ENCODE peak calls at places on chromosomes 12 and 14, in ten cellular contexts. One of them, this sample, is unnamed.
A peak's percentile ranks its signal among the peaks of the same experiment; 100 is the strongest.

GRCh38 chr12:30880061-30880460 is 46.5 kb upstream of the TSPAN11 start:
- DNase-seq in HCT116: no peak
- DNase-seq in K562: no peak
- DNase-seq in suprapubic skin: no peak
- DNase-seq in HepG2: no peak
- DNase-seq in prostate gland: no peak
- DNase-seq in stomach: no peak
- DNase-seq in breast epithelium: no peak
- DNase-seq in sigmoid colon: no peak
- DNase-seq in vagina: peak; percentile 71
- DNase-seq in this sample: no peak

GRCh38 chr14:102442241-102443211 is 67.0 kb downstream of the ANKRD9 start:
- DNase-seq in stomach: no peak
- DNase-seq in breast epithelium: no peak
- DNase-seq in vagina: no peak
- DNase-seq in suprapubic skin: no peak
- DNase-seq in HepG2: peak; percentile 85
- DNase-seq in K562: no peak
- DNase-seq in prostate gland: no peak
- DNase-seq in sigmoid colon: no peak
- DNase-seq in HCT116: no peak
- DNase-seq in this sample: peak; percentile 87

GRCh38 chr12:110367209-110367864 is 36.2 kb downstream of the ANAPC7 start:
- DNase-seq in suprapubic skin: no peak
- DNase-seq in vagina: no peak
- DNase-seq in HepG2: no peak
- DNase-seq in prostate gland: no peak
- DNase-seq in stomach: no peak
- DNase-seq in K562: no peak
- DNase-seq in HCT116: no peak
- DNase-seq in sigmoid colon: peak; percentile 85
- DNase-seq in breast epithelium: no peak
- DNase-seq in this sample: peak; percentile 23

GRCh38 chr12:26121841-26122680 is 2.8 kb downstream of the BHLHE41 start:
- DNase-seq in sigmoid colon: no peak
- DNase-seq in prostate gland: no peak
- DNase-seq in stomach: no peak
- DNase-seq in K562: peak; percentile 19
- DNase-seq in HepG2: no peak
- DNase-seq in breast epithelium: no peak
- DNase-seq in HCT116: no peak
- DNase-seq in suprapubic skin: no peak
- DNase-seq in vagina: no peak
- DNase-seq in this sample: no peak

GRCh38 chr12:54932691-54933090 is 51.9 kb downstream of the TESPA1 start:
- DNase-seq in breast epithelium: no peak
- DNase-seq in stomach: no peak
- DNase-seq in HepG2: no peak
- DNase-seq in K562: peak; percentile 17
- DNase-seq in prostate gland: no peak
- DNase-seq in sigmoid colon: no peak
- DNase-seq in suprapubic skin: no peak
- DNase-seq in HCT116: no peak
- DNase-seq in vagina: no peak
- DNase-seq in this sample: no peak

GRCh38 chr12:1798734-1799067 is 21.7 kb upstream of the LRTM2 start:
- DNase-seq in breast epithelium: no peak
- DNase-seq in HCT116: no peak
- DNase-seq in stomach: no peak
- DNase-seq in K562: no peak
- DNase-seq in sigmoid colon: no peak
- DNase-seq in HepG2: no peak
- DNase-seq in vagina: no peak
- DNase-seq in suprapubic skin: no peak
- DNase-seq in prostate gland: no peak
- DNase-seq in this sample: no peak

GRCh38 chr14:68937790-68938514 is 41.1 kb downstream of the ACTN1 start:
- DNase-seq in sigmoid colon: peak; percentile 95
- DNase-seq in prostate gland: peak; percentile 95
- DNase-seq in vagina: no peak
- DNase-seq in suprapubic skin: no peak
- DNase-seq in HCT116: no peak
- DNase-seq in HepG2: no peak
- DNase-seq in breast epithelium: peak; percentile 74
- DNase-seq in stomach: peak; percentile 76
- DNase-seq in K562: no peak
- DNase-seq in this sample: peak; percentile 80

GRCh38 chr12:727321-727720 is 25.1 kb upstream of the WNK1 start:
- DNase-seq in breast epithelium: no peak
- DNase-seq in HepG2: no peak
- DNase-seq in prostate gland: no peak
- DNase-seq in K562: no peak
- DNase-seq in sigmoid colon: no peak
- DNase-seq in HCT116: no peak
- DNase-seq in vagina: no peak
- DNase-seq in suprapubic skin: no peak
- DNase-seq in stomach: no peak
- DNase-seq in this sample: no peak

GRCh38 chr12:124853781-124854636 is 9.7 kb downstream of the SCARB1 start:
- DNase-seq in prostate gland: no peak
- DNase-seq in sigmoid colon: no peak
- DNase-seq in HCT116: no peak
- DNase-seq in K562: no peak
- DNase-seq in breast epithelium: no peak
- DNase-seq in stomach: no peak
- DNase-seq in suprapubic skin: no peak
- DNase-seq in HepG2: peak; percentile 60
- DNase-seq in vagina: no peak
- DNase-seq in this sample: no peak

GRCh38 chr12:95605087-95605486 is 53.8 kb upstream of the USP44 start:
- DNase-seq in prostate gland: no peak
- DNase-seq in stomach: no peak
- DNase-seq in breast epithelium: no peak
- DNase-seq in suprapubic skin: no peak
- DNase-seq in K562: no peak
- DNase-seq in vagina: no peak
- DNase-seq in HepG2: no peak
- DNase-seq in sigmoid colon: no peak
- DNase-seq in HCT116: no peak
- DNase-seq in this sample: no peak

GRCh38 chr12:102216086-102216691 is 18.6 kb upstream of the PMCH start:
- DNase-seq in K562: no peak
- DNase-seq in HCT116: peak; percentile 35
- DNase-seq in stomach: no peak
- DNase-seq in suprapubic skin: no peak
- DNase-seq in breast epithelium: no peak
- DNase-seq in HepG2: no peak
- DNase-seq in prostate gland: no peak
- DNase-seq in vagina: no peak
- DNase-seq in sigmoid colon: no peak
- DNase-seq in this sample: no peak

GRCh38 chr12:112124918-112125249 is 476 bp upstream of the TRAFD1 start:
- DNase-seq in stomach: no peak
- DNase-seq in prostate gland: no peak
- DNase-seq in HepG2: no peak
- DNase-seq in K562: no peak
- DNase-seq in HCT116: no peak
- DNase-seq in breast epithelium: no peak
- DNase-seq in suprapubic skin: no peak
- DNase-seq in vagina: no peak
- DNase-seq in sigmoid colon: no peak
- DNase-seq in this sample: no peak

GRCh38 chr12:112126916-112127315 is 1.6 kb downstream of the TRAFD1 start:
- DNase-seq in stomach: no peak
- DNase-seq in K562: no peak
- DNase-seq in sigmoid colon: no peak
- DNase-seq in suprapubic skin: no peak
- DNase-seq in breast epithelium: no peak
- DNase-seq in HepG2: no peak
- DNase-seq in prostate gland: no peak
- DNase-seq in HCT116: no peak
- DNase-seq in vagina: no peak
- DNase-seq in this sample: no peak

GRCh38 chr12:112122823-112123690 is 2.3 kb upstream of the TRAFD1 start:
- DNase-seq in HepG2: peak; percentile 72
- DNase-seq in vagina: no peak
- DNase-seq in K562: peak; percentile 52
- DNase-seq in HCT116: no peak
- DNase-seq in breast epithelium: no peak
- DNase-seq in stomach: no peak
- DNase-seq in suprapubic skin: no peak
- DNase-seq in prostate gland: no peak
- DNase-seq in sigmoid colon: no peak
- DNase-seq in this sample: no peak

GRCh38 chr12:112126000-112126431 is 656 bp downstream of the TRAFD1 start:
- DNase-seq in HepG2: no peak
- DNase-seq in K562: peak; percentile 31
- DNase-seq in sigmoid colon: no peak
- DNase-seq in breast epithelium: no peak
- DNase-seq in prostate gland: no peak
- DNase-seq in HCT116: no peak
- DNase-seq in stomach: no peak
- DNase-seq in vagina: no peak
- DNase-seq in suprapubic skin: peak; percentile 57
- DNase-seq in this sample: no peak

DNA sequence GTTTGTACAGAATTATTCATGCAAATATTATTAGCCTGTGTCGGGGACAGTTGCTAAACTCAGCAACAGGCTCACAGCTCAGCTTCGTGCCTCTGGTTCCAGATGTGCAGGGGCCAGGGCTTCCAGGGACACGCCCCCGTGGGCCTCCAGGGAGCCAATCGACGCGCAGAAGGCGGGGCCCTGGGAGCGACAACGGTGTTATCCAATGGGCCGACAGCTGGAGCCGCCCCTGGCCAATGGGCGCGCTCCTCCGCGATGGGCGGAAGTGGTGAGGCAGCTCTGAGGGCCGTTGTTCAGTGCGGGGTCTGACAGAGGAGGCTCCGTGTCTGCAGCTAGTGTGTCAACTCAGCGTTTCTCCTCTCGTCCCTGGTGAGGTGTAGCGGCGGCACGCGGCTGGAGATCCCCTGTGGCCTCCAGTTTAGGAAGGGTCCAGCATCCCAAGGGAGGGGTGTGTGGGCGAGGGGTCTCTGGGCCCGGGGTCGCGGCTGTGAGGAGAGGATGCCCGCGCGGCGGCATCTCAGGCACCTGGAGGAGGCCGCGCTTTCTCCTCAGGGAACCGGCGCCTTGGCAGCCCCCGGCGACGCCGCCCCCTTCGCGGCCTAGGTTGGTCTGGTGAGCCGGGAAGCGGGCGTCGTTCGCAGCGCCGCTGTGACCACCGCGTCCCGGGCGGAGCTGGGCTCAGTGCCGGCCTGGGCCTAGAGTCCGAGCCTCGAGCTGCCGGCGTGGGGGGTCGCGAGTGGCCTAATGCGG is at the start of gene TRAFD1:
- DNase-seq in stomach: peak; percentile 98
- DNase-seq in sigmoid colon: peak; percentile 99
- DNase-seq in vagina: peak; percentile 98
- DNase-seq in suprapubic skin: peak; percentile 99
- DNase-seq in breast epithelium: peak; percentile 98
- DNase-seq in prostate gland: peak; percentile 97
- DNase-seq in HepG2: peak; percentile 94
- DNase-seq in HCT116: peak; percentile 91
- DNase-seq in K562: peak; percentile 100
- DNase-seq in this sample: peak; percentile 98
- TF ChIP-seq POLR2A in stomach: no peak
- TF ChIP-seq POLR2A in sigmoid colon: peak; percentile 96
- TF ChIP-seq POLR2A in vagina: peak; percentile 93
- TF ChIP-seq POLR2A in suprapubic skin: peak; percentile 53
- TF ChIP-seq POLR2A in breast epithelium: peak; percentile 94
- TF ChIP-seq POLR2A in prostate gland: peak; percentile 99
- TF ChIP-seq POLR2A in HepG2: peak; percentile 99
- TF ChIP-seq POLR2A in HCT116: peak; percentile 87
- TF ChIP-seq POLR2A in K562: peak; percentile 95
- TF ChIP-seq POLR2A in this sample: peak; percentile 95

DNA sequence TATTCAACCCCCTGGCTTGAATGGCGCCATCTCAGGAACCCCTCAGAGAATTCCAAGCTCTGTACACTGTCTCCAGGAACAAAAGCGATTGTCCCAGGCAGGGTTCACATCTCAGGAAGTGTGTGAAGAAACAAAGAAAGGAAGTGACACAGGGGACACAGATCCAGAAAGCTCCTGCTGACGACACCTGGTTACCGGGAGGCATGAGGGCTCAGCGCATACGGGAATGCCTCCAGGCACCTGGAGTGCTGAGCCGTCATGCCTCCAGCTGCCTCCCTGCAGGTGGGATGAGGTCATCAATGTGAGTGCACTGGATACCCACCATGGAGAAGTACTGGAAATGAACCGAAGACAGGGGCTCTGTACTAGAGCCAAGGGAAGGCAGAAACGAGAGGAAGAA is 45.5 kb downstream of the PITPNM2 start:
- DNase-seq in suprapubic skin: no peak
- DNase-seq in K562: no peak
- DNase-seq in stomach: no peak
- DNase-seq in prostate gland: no peak
- DNase-seq in breast epithelium: no peak
- DNase-seq in sigmoid colon: no peak
- DNase-seq in vagina: no peak
- DNase-seq in HCT116: no peak
- DNase-seq in HepG2: no peak
- DNase-seq in this sample: no peak
- TF ChIP-seq POLR2AphosphoS5 in suprapubic skin: no peak
- TF ChIP-seq POLR2AphosphoS5 in K562: no peak
- TF ChIP-seq POLR2AphosphoS5 in stomach: no peak
- TF ChIP-seq POLR2AphosphoS5 in prostate gland: no peak
- TF ChIP-seq POLR2AphosphoS5 in breast epithelium: no peak
- TF ChIP-seq POLR2AphosphoS5 in sigmoid colon: peak; percentile 31
- TF ChIP-seq POLR2AphosphoS5 in vagina: peak; percentile 39
- TF ChIP-seq POLR2AphosphoS5 in HCT116: no peak
- TF ChIP-seq POLR2AphosphoS5 in HepG2: no peak
- TF ChIP-seq POLR2AphosphoS5 in this sample: no peak

DNA sequence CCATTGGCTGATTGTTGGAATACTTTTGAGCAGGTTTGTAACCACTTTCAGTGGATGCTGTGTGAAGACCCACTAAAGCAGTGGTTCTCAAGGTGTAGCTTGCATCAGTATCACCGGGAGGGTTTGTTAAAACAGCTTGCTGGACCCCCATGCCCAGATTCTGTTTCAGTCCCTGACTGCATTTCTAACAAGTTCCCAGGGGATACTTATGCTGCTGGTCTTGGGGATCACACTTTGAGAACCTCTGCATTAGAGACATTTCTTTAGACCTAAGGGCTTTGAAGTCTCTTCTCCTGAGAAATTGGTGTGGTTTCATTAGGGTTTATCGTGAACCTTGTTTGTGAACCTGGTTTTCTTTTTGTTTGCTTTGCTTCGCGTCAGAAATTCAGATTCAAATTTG is 47.7 kb downstream of the PRKCH start:
- DNase-seq in breast epithelium: no peak
- DNase-seq in HepG2: no peak
- DNase-seq in prostate gland: no peak
- DNase-seq in sigmoid colon: no peak
- DNase-seq in suprapubic skin: no peak
- DNase-seq in stomach: no peak
- DNase-seq in vagina: no peak
- DNase-seq in K562: no peak
- DNase-seq in HCT116: no peak
- DNase-seq in this sample: no peak
- H3K4me3 ChIP-seq in breast epithelium: no peak overlapping the region
- H3K4me3 ChIP-seq in HepG2: no peak overlapping the region
- H3K4me3 ChIP-seq in prostate gland: no peak overlapping the region
- H3K4me3 ChIP-seq in sigmoid colon: no peak overlapping the region
- H3K4me3 ChIP-seq in suprapubic skin: no peak overlapping the region
- H3K4me3 ChIP-seq in stomach: no peak overlapping the region
- H3K4me3 ChIP-seq in vagina: no peak overlapping the region
- H3K4me3 ChIP-seq in K562: no peak overlapping the region
- H3K4me3 ChIP-seq in HCT116: no peak overlapping the region
- H3K4me3 ChIP-seq in this sample: no peak overlapping the region

GRCh38 chr12:11798856-11799530 is 149.5 kb downstream of the ETV6 start:
- DNase-seq in stomach: no peak
- DNase-seq in sigmoid colon: no peak
- DNase-seq in HCT116: no peak
- DNase-seq in suprapubic skin: no peak
- DNase-seq in HepG2: peak; percentile 29
- DNase-seq in prostate gland: no peak
- DNase-seq in vagina: no peak
- DNase-seq in K562: peak; percentile 43
- DNase-seq in breast epithelium: no peak
- DNase-seq in this sample: no peak
- TF ChIP-seq POLR2A in stomach: no peak
- TF ChIP-seq POLR2A in sigmoid colon: no peak
- TF ChIP-seq POLR2A in HCT116: no peak
- TF ChIP-seq POLR2A in suprapubic skin: no peak
- TF ChIP-seq POLR2A in HepG2: no peak
- TF ChIP-seq POLR2A in prostate gland: no peak
- TF ChIP-seq POLR2A in vagina: no peak
- TF ChIP-seq POLR2A in K562: no peak
- TF ChIP-seq POLR2A in breast epithelium: no peak
- TF ChIP-seq POLR2A in this sample: no peak

This sample was measured in transverse colon.